ENCODE peak calls at places on chromosomes 4 and X, in five cellular contexts. B is OCI-LY7, L is A549, J is K562, Z is upper lobe of right lung. K is an unnamed sample. For H3K4me1, the result is how much of the 10 kb centered on the place peaks cover.

GRCh38 chr4:100493756-100494155 is 24.1 kb downstream of the EMCN start:
- DNase-seq in B (no peak), L (no peak), J (no peak), Z (no peak), K (no peak)

GRCh38 chr4:2390146-2390545 is 28.3 kb downstream of the ZFYVE28 start:
- DNase-seq in B (no peak), L (no peak), J (peak), Z (no peak), K (no peak)

GRCh38 chr4:79650794-79651431 is 242.9 kb upstream of the GK2 start:
- DNase-seq in B (no peak), L (no peak), J (no peak), Z (no peak), K (no peak)

GRCh38 chr4:174118171-174118570 is 165.3 kb downstream of the FBXO8 start:
- DNase-seq in B (no peak), L (no peak), J (peak), Z (no peak), K (no peak)

GRCh38 chr4:33882246-33882990 is 2361.9 kb downstream of the ARAP2 start:
- DNase-seq in B (no peak), L (no peak), J (no peak), Z (no peak), K (no peak)

GRCh38 chrX:10884246-10884645 is 226.9 kb upstream of the HCCS start:
- DNase-seq in B (no peak), L (no peak), J (no peak), Z (no peak), K (no peak)

GRCh38 chr4:901192-901910 is 30.8 kb downstream of the GAK start:
- DNase-seq in B (no peak), L (no peak), J (no peak), Z (no peak), K (no peak)

GRCh38 chr4:189029961-189030360 is 890.7 kb downstream of the TRIML1 start:
- DNase-seq in B (no peak), L (no peak), J (no peak), Z (no peak), K (no peak)

GRCh38 chr4:119543794-119544193 is 84.8 kb downstream of the PDE5A start:
- DNase-seq in B (no peak), L (no peak), J (no peak), Z (no peak), K (no peak)

GRCh38 chr4:3643518-3644433 is 111.6 kb upstream of the LRPAP1 start:
- DNase-seq in B (no peak), L (no peak), J (no peak), Z (no peak), K (no peak)

GRCh38 chr4:174222266-174222872 is 61.1 kb downstream of the FBXO8 start:
- DNase-seq in B (peak), L (no peak), J (peak), Z (no peak), K (no peak)

GRCh38 chrX:112769034-112769433 is 71.6 kb downstream of the AMOT start:
- DNase-seq in B (no peak), L (no peak), J (no peak), Z (no peak), K (no peak)

GRCh38 chr4:51894246-51894645 is 51.3 kb downstream of the DCUN1D4 start:
- DNase-seq in B (no peak), L (no peak), J (no peak), Z (no peak), K (no peak)

GRCh38 chr4:139234258-139234657 is 45.8 kb downstream of the MGARP start:
- DNase-seq in B (no peak), L (no peak), J (no peak), Z (no peak), K (no peak)

GRCh38 chr4:180808862-180809261 is 1434.3 kb upstream of the TENM3 start:
- DNase-seq in B (no peak), L (no peak), J (no peak), Z (no peak), K (no peak)

GRCh38 chr4:70994069-70994366 is 569 bp downstream of the DCK start:
- DNase-seq in B (no peak), L (no peak), J (peak), Z (no peak), K (no peak)

GRCh38 chr4:123786955-123787354 is 390.4 kb downstream of the SPRY1 start:
- DNase-seq in B (no peak), L (no peak), J (no peak), Z (no peak), K (no peak)

GRCh38 chr4:996994-997374 is 3.8 kb upstream of the SLC26A1 start:
- DNase-seq in B (no peak), L (no peak), J (no peak), Z (no peak), K (no peak)

GRCh38 chrX:53831662-53832635 is 145.4 kb upstream of the HUWE1 start:
- DNase-seq in B (peak), L (peak), J (peak), Z (no peak), K (no peak)

GRCh38 chr4:158020175-158020574 is 152.7 kb downstream of the GASK1B start:
- DNase-seq in B (no peak), L (peak), J (no peak), Z (no peak), K (no peak)

GRCh38 chr4:179625391-179625790 is 2183.2 kb upstream of the AGA start:
- DNase-seq in B (no peak), L (no peak), J (no peak), Z (no peak), K (no peak)

GRCh38 chr4:173189117-173189693 is 20.6 kb downstream of the GALNT7 start:
- DNase-seq in B (no peak), L (no peak), J (no peak), Z (no peak), K (no peak)

GRCh38 chr4:17284323-17285175 is 227.3 kb downstream of the QDPR start:
- DNase-seq in B (no peak), L (no peak), J (no peak), Z (no peak), K (no peak)

GRCh38 chr4:173301518-173302201 is 32.5 kb downstream of the HMGB2 start:
- DNase-seq in B (peak), L (no peak), J (peak), Z (no peak), K (no peak)

GRCh38 chr4:126071346-126072333 is 756.9 kb downstream of the FAT4 start:
- DNase-seq in B (no peak), L (no peak), J (no peak), Z (no peak), K (no peak)

GRCh38 chrX:27796640-27797257 is 11.0 kb upstream of the MAGEB10 start:
- DNase-seq in B (no peak), L (no peak), J (no peak), Z (no peak), K (no peak)

GRCh38 chrX:7083468-7084396 is 63.8 kb upstream of the STS start:
- DNase-seq in B (peak), L (no peak), J (peak), Z (no peak), K (no peak)

GRCh38 chr4:4402966-4403365 is 16.1 kb downstream of the NSG1 start:
- DNase-seq in B (no peak), L (no peak), J (no peak), Z (no peak), K (no peak)

GRCh38 chr4:54077812-54078211 is 13.4 kb upstream of the CHIC2 start:
- DNase-seq in B (no peak), L (no peak), J (no peak), Z (no peak), K (no peak)

GRCh38 chrX:136162827-136163427 is 15.6 kb downstream of the FHL1 start:
- DNase-seq in B (peak), L (peak), J (peak), Z (no peak), K (no peak)

GRCh38 chr4:168502886-168503285 is 6.0 kb downstream of the PALLD start:
- DNase-seq in B (no peak), L (no peak), J (no peak), Z (no peak), K (no peak)

GRCh38 chr4:84750260-84750955 is 167.5 kb downstream of the CDS1 start:
- DNase-seq in B (peak), L (peak), J (peak), Z (no peak), K (no peak)

GRCh38 chrX:97199501-97199900 is 315.8 kb downstream of the RPA4 start:
- DNase-seq in B (no peak), L (no peak), J (no peak), Z (no peak), K (no peak)

GRCh38 chr4:33316033-33316432 is 2595.9 kb downstream of the PCDH7 start:
- DNase-seq in B (no peak), L (no peak), J (no peak), Z (no peak), K (no peak)

GRCh38 chrX:2401590-2402360 is 99.0 kb downstream of the DHRSX start:
- DNase-seq in B (no peak), L (no peak), J (no peak), Z (no peak), K (no peak)

GRCh38 chr4:48375651-48376291 is 34.4 kb downstream of the SLAIN2 start:
- DNase-seq in B (no peak), L (no peak), J (no peak), Z (no peak), K (no peak)

GRCh38 chrX:103276581-103277002 is at the start of gene TCEAL5:
- DNase-seq in B (no peak), L (no peak), J (no peak), Z (no peak), K (peak)
- H3K4me3 ChIP-seq in B (no peak), L (no peak), J (no peak), Z (no peak), K (no peak)

GRCh38 chrX:40094900-40095587 is 2.7 kb downstream of the BCOR start:
- DNase-seq in B (no peak), L (no peak), J (no peak), Z (no peak), K (no peak)

GRCh38 chrX:40097101-40097491 is 662 bp downstream of the BCOR start:
- DNase-seq in B (no peak), L (peak), J (peak), Z (peak), K (no peak)

GRCh38 chrX:40096395-40097091 is 1.2 kb downstream of the BCOR start:
- DNase-seq in B (peak), L (peak), J (peak), Z (peak), K (peak)

GRCh38 chrX:40094041-40094899 is 3.5 kb downstream of the BCOR start:
- DNase-seq in B (no peak), L (no peak), J (peak), Z (peak), K (peak)

DNA sequence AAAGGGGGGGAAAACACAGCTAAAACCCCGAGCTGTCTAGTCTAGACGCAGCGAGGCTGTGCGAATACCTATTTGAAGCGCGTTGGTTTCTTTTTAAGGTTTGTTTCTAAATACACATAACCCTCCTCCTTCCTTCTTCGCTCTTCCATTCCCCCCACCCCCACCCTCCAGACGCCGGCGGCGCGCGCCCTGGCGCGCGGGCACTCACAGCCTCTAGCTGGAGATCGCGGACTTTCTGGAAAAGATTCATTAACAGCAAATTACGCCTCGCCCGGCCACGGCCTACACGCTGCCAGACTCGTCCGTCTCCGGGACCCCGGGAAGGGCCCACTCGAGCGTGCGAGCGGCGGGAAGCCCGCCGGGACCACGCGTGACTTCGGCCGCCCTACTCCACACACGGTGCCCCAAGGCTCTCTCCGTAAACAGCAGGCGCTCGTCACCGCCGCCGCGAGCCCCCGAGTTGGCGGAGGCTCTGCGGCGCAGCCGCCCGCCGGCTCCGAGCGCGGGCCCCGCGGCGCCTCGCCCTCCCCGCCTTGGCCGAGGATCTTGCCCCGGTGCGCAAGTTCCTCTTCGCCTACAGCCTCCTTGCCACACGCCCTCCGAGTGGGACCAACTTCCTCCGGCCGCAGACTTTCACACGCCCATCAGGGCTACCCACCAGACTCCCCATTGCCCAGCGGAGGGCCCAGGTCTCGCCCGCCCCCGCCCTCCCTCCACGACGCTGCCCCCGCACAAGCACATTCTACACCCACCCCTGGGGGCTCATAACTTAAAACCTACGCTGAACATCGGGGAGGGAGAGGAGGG is 2.0 kb downstream of the BCOR start:
- DNase-seq in B (peak), L (no peak), J (peak), Z (peak), K (peak)
- H3K4me1 ChIP-seq in B (half or more), L (under half), J (half or more), Z (under half), K (under half)

DNA sequence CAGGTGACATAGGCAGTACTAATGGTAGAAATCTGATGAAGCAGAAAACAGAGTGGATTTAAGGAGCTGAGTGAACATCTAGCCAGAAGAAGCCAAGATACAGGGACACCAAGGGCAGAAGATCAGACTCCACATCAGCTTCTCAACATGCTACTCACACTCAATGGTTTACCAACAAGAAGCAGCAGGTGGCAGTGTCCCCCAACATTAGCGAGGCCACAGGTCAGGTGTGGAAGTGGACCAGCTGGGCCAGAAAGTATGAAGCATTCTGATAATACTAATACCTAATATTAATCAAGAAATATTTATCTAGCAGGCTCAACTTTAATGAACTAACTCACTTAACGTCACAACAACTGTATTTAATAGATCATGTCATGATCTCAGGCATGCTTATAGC is 73.4 kb upstream of the TTC29 start:
- DNase-seq in B (peak), L (peak), J (peak), Z (peak), K (peak)
- TF ChIP-seq CTCF in B (peak), L (peak), J (peak), Z (peak), K (peak)

GRCh38 chr4:6663596-6664393 is 23.3 kb downstream of the MRFAP1 start:
- DNase-seq in B (no peak), L (no peak), J (no peak), Z (no peak), K (peak)
- H3K4me3 ChIP-seq in B (no peak), L (peak), J (no peak), Z (peak), K (no peak)

GRCh38 chr4:67082746-67083145 is 462.6 kb downstream of the CENPC start:
- DNase-seq in B (no peak), L (no peak), J (no peak), Z (no peak), K (no peak)

GRCh38 chr4:67087897-67088296 is 457.4 kb downstream of the CENPC start:
- DNase-seq in B (peak), L (no peak), J (peak), Z (no peak), K (no peak)

GRCh38 chr4:67083496-67083895 is 461.8 kb downstream of the CENPC start:
- DNase-seq in B (no peak), L (no peak), J (no peak), Z (no peak), K (no peak)

GRCh38 chr4:67080158-67080557 is 465.1 kb downstream of the CENPC start:
- DNase-seq in B (no peak), L (no peak), J (no peak), Z (no peak), K (no peak)

GRCh38 chr4:67084801-67085200 is 460.5 kb downstream of the CENPC start:
- DNase-seq in B (no peak), L (no peak), J (no peak), Z (no peak), K (no peak)
- H3K4me1 ChIP-seq in B (under half), L (under half), J (under half), Z (under half), K (under half)

GRCh38 chrX:30060718-30061117 is 154.6 kb upstream of the MAGEB2 start:
- DNase-seq in B (no peak), L (no peak), J (no peak), Z (no peak), K (no peak)
- TF ChIP-seq CTCF in B (peak), L (peak), J (no peak), Z (no peak), K (no peak)

GRCh38 chr4:83029688-83030087 is 5.3 kb upstream of the COPS4 start:
- DNase-seq in B (no peak), L (no peak), J (no peak), Z (no peak), K (no peak)
- H3K4me3 ChIP-seq in B (no peak), L (no peak), J (no peak), Z (no peak), K (no peak)

K was measured in spleen.